ENCODE peak calls at places on chromosomes 12 and 14, in seven cellular contexts. W, N, L, H, T, Q and K are unnamed samples.

GRCh38 chr14:23542261-23542660 is 9.3 kb downstream of the ZFHX2 start:
- DNase-seq in W (no peak), Q (no peak), L (no peak), N (no peak), T (no peak), H (no peak), K (no peak)

GRCh38 chr14:29016050-29016900 is 249.7 kb downstream of the FOXG1 start:
- DNase-seq in H (peak), L (peak), T (peak), N (peak), W (peak), Q (peak), K (peak)

GRCh38 chr12:46378530-46378929 is 6.0 kb upstream of the SLC38A2 start:
- DNase-seq in N (no peak), Q (no peak), T (no peak), H (no peak), L (no peak), W (no peak), K (no peak)

GRCh38 chr12:91355150-91356006 is 172.8 kb upstream of the DCN start:
- DNase-seq in N (peak), H (peak), W (peak), L (peak), T (peak), Q (peak), K (peak)

GRCh38 chr12:69042970-69043369 is 110.0 kb upstream of the CPM start:
- DNase-seq in W (no peak), N (no peak), H (peak), Q (no peak), L (no peak), T (no peak), K (no peak)

GRCh38 chr12:94621662-94622359 is 28.5 kb downstream of the TMCC3 start:
- DNase-seq in N (no peak), Q (no peak), H (no peak), W (peak), L (peak), T (no peak), K (no peak)

GRCh38 chr12:11553871-11554533 is 95.5 kb upstream of the ETV6 start:
- DNase-seq in T (no peak), L (peak), N (peak), Q (peak), H (peak), W (peak), K (peak)

GRCh38 chr12:90854136-90854689 is 100.8 kb downstream of the CCER1 start:
- DNase-seq in L (peak), N (peak), W (peak), H (no peak), Q (peak), T (no peak), K (peak)

GRCh38 chr12:130920119-130920703 is 33.5 kb upstream of the ADGRD1 start:
- DNase-seq in N (peak), T (no peak), H (no peak), L (no peak), W (no peak), Q (no peak), K (no peak)
- H3K4ac ChIP-seq in N (no peak), T (no peak), H (no peak), L (no peak), W (no peak), Q (no peak), K (no peak)

DNA sequence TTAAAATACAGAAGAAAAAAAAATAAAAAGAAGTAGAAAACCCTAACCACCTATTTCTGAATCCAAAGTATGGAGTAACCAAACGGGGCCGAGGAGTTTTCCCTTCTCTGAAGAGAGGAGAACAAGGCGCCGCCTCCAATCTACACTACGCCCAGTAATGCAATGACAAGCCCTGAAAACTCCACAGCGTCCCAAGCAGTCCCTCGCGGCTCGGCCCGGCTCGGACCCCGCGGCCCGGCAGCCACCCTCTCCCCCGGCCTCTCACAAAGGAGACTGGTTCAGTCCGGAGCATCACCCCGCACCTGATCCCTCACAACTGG is 371 bp downstream of the CHD8 start:
- DNase-seq in N (no peak), Q (peak), L (no peak), W (no peak), H (no peak), T (no peak), K (no peak)
- H2BK120ac ChIP-seq in N (peak), Q (peak), L (peak), W (no peak), H (no peak), T (no peak), K (no peak)

GRCh38 chr12:120211904-120212283 is 11.0 kb upstream of the RPLP0 start:
- DNase-seq in W (no peak), T (no peak), N (no peak), H (no peak), L (no peak), Q (no peak), K (no peak)

GRCh38 chr12:120207227-120207626 is 6.3 kb upstream of the RPLP0 start:
- DNase-seq in L (no peak), T (no peak), H (no peak), Q (no peak), W (no peak), N (no peak), K (no peak)

GRCh38 chr12:120211243-120211903 is 10.5 kb upstream of the RPLP0 start:
- DNase-seq in N (no peak), T (no peak), H (no peak), W (no peak), Q (no peak), L (no peak), K (no peak)

GRCh38 chr12:120212301-120212700 is 11.4 kb upstream of the RPLP0 start:
- DNase-seq in W (no peak), N (no peak), Q (no peak), H (no peak), T (no peak), L (no peak), K (no peak)

DNA sequence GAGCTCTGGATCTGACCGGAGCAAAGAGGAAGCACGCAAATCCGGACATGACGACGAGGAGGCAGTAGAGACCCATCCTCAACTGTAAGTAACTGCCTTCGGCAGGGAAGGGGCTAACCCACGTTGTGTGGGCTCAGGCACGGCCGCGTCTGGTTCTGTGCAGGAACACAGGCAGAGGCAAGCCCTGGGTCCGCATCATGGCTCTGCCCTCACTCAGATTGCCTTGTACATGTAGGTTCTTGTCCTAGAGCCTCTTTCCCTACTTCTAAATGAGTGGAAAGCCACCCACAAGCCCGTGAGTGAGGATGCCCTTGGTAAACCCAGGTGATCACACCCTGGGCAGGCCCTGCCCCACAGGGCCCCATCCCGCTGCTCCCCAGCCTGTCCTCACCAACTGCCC is 8.9 kb upstream of the RPLP0 start:
- DNase-seq in Q (no peak), H (no peak), N (no peak), T (no peak), L (no peak), W (no peak), K (no peak)
- H3K4ac ChIP-seq in Q (no peak), H (no peak), N (no peak), T (no peak), L (peak), W (no peak), K (no peak)

DNA sequence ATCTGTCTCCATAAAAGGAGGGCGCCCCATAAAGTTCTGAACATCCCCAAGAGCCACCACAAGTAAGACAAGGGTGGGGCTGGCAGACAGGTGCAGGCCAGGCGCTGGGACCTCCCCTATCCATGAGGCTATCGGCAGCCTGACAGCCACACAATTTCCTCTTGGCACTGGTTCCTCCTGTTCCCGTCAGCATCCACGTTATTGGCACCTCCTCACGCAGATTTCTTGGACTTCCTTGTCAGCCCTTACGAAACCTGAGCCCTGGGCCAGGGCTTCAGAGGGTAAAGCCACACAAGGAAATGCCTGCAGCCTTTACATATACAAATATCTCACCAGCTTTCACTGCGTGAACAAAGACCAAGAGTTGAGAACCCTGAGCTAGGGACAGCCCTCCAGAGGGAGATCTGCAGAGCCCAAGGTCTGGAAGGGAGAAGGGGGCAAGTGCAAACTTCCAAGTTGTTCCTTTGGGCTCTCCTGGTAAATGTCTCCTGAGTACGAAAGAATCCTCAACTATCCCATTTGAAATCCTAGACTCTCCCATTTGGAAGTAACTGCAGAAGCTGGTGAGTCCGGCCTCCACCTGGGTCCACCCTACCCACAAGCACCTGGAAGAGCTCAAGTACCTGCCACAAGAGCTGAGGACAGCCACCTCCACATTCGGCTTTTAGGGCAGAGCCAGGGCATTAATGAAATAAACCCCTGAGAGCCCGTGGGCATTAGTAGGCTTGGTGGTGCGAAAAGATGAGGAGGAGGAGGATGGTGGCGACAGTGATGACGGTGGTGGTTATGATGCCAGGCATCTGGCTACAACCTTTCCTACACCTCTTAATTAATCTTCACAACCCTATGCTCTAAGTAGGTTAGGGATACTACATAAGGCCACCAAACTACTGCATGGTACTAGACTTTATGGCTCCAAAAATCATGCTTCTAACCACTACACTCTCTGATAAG is 5.5 kb upstream of the TC2N start:
- DNase-seq in H (no peak), Q (no peak), W (peak), L (no peak), T (no peak), N (no peak), K (no peak)
- H2BK120ac ChIP-seq in H (no peak), Q (no peak), W (no peak), L (no peak), T (no peak), N (no peak), K (no peak)

DNA sequence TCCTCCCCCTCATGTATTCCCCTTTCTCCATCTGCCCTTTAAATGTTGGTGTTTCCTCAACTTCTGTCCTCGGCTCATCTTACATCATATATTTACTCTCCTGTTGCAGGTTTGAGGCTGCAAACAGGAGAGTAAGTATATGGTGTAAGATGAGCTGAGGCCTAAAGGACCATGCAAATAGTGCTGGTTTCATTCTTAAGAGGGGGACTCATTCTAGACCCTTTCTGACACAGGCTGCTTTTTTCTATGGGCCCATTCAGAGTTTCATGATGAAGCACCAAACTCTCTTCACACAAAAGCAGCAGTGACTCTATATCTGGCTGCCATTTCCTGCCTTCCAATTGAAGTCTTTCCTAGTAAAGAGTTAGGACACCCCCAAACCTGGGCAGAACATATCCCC is 218.5 kb downstream of the PHLDA1 start:
- DNase-seq in Q (no peak), N (no peak), H (no peak), L (no peak), T (no peak), W (no peak), K (no peak)
- H3K4ac ChIP-seq in Q (no peak), N (no peak), H (no peak), L (no peak), T (peak), W (peak), K (no peak)

DNA sequence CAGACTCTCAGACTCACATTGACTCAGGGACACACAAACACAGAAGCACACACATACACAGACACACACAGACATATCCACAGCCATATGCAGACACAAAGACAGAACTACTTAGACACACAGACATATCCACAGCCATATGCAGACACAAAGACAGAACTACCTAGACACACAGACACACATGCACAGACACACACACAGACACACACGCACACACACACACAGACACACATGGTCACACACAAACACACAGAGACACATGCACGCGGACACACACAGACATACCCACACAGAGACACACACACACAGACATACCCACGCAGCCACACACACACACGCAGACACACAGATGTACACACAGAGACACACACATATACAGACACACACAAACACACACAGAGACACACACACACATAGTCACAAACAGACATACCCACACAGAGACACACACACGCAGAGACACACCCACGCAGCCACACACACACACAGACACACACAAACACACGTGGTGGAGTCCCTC is 25.7 kb downstream of the SERPINA1 start:
- DNase-seq in T (no peak), N (no peak), Q (no peak), W (no peak), L (no peak), H (no peak), K (no peak)
- H2BK120ac ChIP-seq in T (no peak), N (no peak), Q (no peak), W (no peak), L (no peak), H (no peak), K (no peak)